ENCODE peak calls at places on chromosomes 16 and 17, in four cellular contexts. One of them, this sample, is unnamed.

GRCh38 chr16:51666821-51667220 is 515.8 kb upstream of the SALL1 start:
- DNase-seq in mesothelial cell of epicardium: no peak
- DNase-seq in uterus: no peak
- DNase-seq in activated CD8-positive, alpha-beta T cell treated with anti-CD3 and anti-CD28 coated beads for 36 hours: no peak
- DNase-seq in this sample: no peak

GRCh38 chr17:57957120-57957850 is 2.1 kb upstream of the CUEDC1 start:
- DNase-seq in mesothelial cell of epicardium: no peak
- DNase-seq in uterus: no peak
- DNase-seq in activated CD8-positive, alpha-beta T cell treated with anti-CD3 and anti-CD28 coated beads for 36 hours: no peak
- DNase-seq in this sample: no peak

GRCh38 chr17:75428775-75429469 is 23.4 kb upstream of the GRB2 start:
- DNase-seq in mesothelial cell of epicardium: no peak
- DNase-seq in uterus: no peak
- DNase-seq in activated CD8-positive, alpha-beta T cell treated with anti-CD3 and anti-CD28 coated beads for 36 hours: no peak
- DNase-seq in this sample: no peak

GRCh38 chr16:52976539-52977167 is 76.0 kb downstream of the CHD9NB start:
- DNase-seq in mesothelial cell of epicardium: no peak
- DNase-seq in uterus: no peak
- DNase-seq in activated CD8-positive, alpha-beta T cell treated with anti-CD3 and anti-CD28 coated beads for 36 hours: no peak
- DNase-seq in this sample: peak

GRCh38 chr17:17713839-17714238 is 32.6 kb downstream of the RAI1 start:
- DNase-seq in mesothelial cell of epicardium: no peak
- DNase-seq in uterus: no peak
- DNase-seq in activated CD8-positive, alpha-beta T cell treated with anti-CD3 and anti-CD28 coated beads for 36 hours: no peak
- DNase-seq in this sample: no peak

GRCh38 chr17:19744922-19745757 is 3.0 kb downstream of the ALDH3A1 start:
- DNase-seq in mesothelial cell of epicardium: peak
- DNase-seq in activated CD8-positive, alpha-beta T cell treated with anti-CD3 and anti-CD28 coated beads for 36 hours: peak
- DNase-seq in uterus: peak
- DNase-seq in this sample: peak

GRCh38 chr17:27550974-27551505 is 79.9 kb upstream of the LGALS9 start:
- DNase-seq in activated CD8-positive, alpha-beta T cell treated with anti-CD3 and anti-CD28 coated beads for 36 hours: no peak
- DNase-seq in mesothelial cell of epicardium: no peak
- DNase-seq in uterus: no peak
- DNase-seq in this sample: no peak

GRCh38 chr17:73211745-73212144 is 18.9 kb downstream of the COG1 start:
- DNase-seq in activated CD8-positive, alpha-beta T cell treated with anti-CD3 and anti-CD28 coated beads for 36 hours: peak
- DNase-seq in uterus: no peak
- DNase-seq in mesothelial cell of epicardium: no peak
- DNase-seq in this sample: no peak

GRCh38 chr16:1496464-1496863 is 3.3 kb downstream of the TELO2 start:
- DNase-seq in uterus: no peak
- DNase-seq in mesothelial cell of epicardium: no peak
- DNase-seq in activated CD8-positive, alpha-beta T cell treated with anti-CD3 and anti-CD28 coated beads for 36 hours: no peak
- DNase-seq in this sample: no peak

GRCh38 chr16:86222965-86223551 is 287.3 kb upstream of the FOXF1 start:
- DNase-seq in activated CD8-positive, alpha-beta T cell treated with anti-CD3 and anti-CD28 coated beads for 36 hours: no peak
- DNase-seq in uterus: no peak
- DNase-seq in mesothelial cell of epicardium: no peak
- DNase-seq in this sample: no peak

GRCh38 chr16:48824271-48824670 is 214.3 kb upstream of the N4BP1 start:
- DNase-seq in mesothelial cell of epicardium: no peak
- DNase-seq in activated CD8-positive, alpha-beta T cell treated with anti-CD3 and anti-CD28 coated beads for 36 hours: no peak
- DNase-seq in uterus: no peak
- DNase-seq in this sample: no peak

GRCh38 chr17:1573932-1574696 is 11.5 kb upstream of the PITPNA start:
- DNase-seq in mesothelial cell of epicardium: peak
- DNase-seq in activated CD8-positive, alpha-beta T cell treated with anti-CD3 and anti-CD28 coated beads for 36 hours: peak
- DNase-seq in uterus: peak
- DNase-seq in this sample: peak

GRCh38 chr16:6204941-6205340 is 1107.3 kb upstream of the EEF2KMT start:
- DNase-seq in uterus: no peak
- DNase-seq in mesothelial cell of epicardium: no peak
- DNase-seq in activated CD8-positive, alpha-beta T cell treated with anti-CD3 and anti-CD28 coated beads for 36 hours: no peak
- DNase-seq in this sample: no peak

GRCh38 chr17:44117351-44117750 is 6.1 kb downstream of the HDAC5 start:
- DNase-seq in uterus: no peak
- DNase-seq in activated CD8-positive, alpha-beta T cell treated with anti-CD3 and anti-CD28 coated beads for 36 hours: no peak
- DNase-seq in mesothelial cell of epicardium: no peak
- DNase-seq in this sample: no peak

GRCh38 chr17:8965394-8966168 is at the start of gene PIK3R5:
- DNase-seq in mesothelial cell of epicardium: no peak
- DNase-seq in uterus: no peak
- DNase-seq in activated CD8-positive, alpha-beta T cell treated with anti-CD3 and anti-CD28 coated beads for 36 hours: peak
- DNase-seq in this sample: peak

GRCh38 chr16:66409156-66409555 is 17.9 kb upstream of the BEAN1 start:
- DNase-seq in activated CD8-positive, alpha-beta T cell treated with anti-CD3 and anti-CD28 coated beads for 36 hours: no peak
- DNase-seq in mesothelial cell of epicardium: no peak
- DNase-seq in uterus: no peak
- DNase-seq in this sample: no peak

GRCh38 chr17:41678907-41679739 is 9.6 kb upstream of the EIF1 start:
- DNase-seq in uterus: no peak
- DNase-seq in mesothelial cell of epicardium: no peak
- DNase-seq in activated CD8-positive, alpha-beta T cell treated with anti-CD3 and anti-CD28 coated beads for 36 hours: peak
- DNase-seq in this sample: no peak

GRCh38 chr17:81980752-81981239 is 3.4 kb downstream of the ASPSCR1 start:
- DNase-seq in activated CD8-positive, alpha-beta T cell treated with anti-CD3 and anti-CD28 coated beads for 36 hours: no peak
- DNase-seq in mesothelial cell of epicardium: no peak
- DNase-seq in uterus: no peak
- DNase-seq in this sample: no peak

GRCh38 chr16:9316615-9317014 is 225.2 kb downstream of the HAPSTR1 start:
- DNase-seq in activated CD8-positive, alpha-beta T cell treated with anti-CD3 and anti-CD28 coated beads for 36 hours: no peak
- DNase-seq in mesothelial cell of epicardium: no peak
- DNase-seq in uterus: no peak
- DNase-seq in this sample: no peak

GRCh38 chr17:4944163-4944553 is 4.1 kb downstream of the RNF167 start:
- DNase-seq in mesothelial cell of epicardium: no peak
- DNase-seq in activated CD8-positive, alpha-beta T cell treated with anti-CD3 and anti-CD28 coated beads for 36 hours: peak
- DNase-seq in uterus: no peak
- DNase-seq in this sample: no peak

GRCh38 chr16:74724820-74725549 is 24.3 kb upstream of the MLKL start:
- DNase-seq in mesothelial cell of epicardium: no peak
- DNase-seq in uterus: no peak
- DNase-seq in activated CD8-positive, alpha-beta T cell treated with anti-CD3 and anti-CD28 coated beads for 36 hours: no peak
- DNase-seq in this sample: no peak
- TF ChIP-seq CTCF in mesothelial cell of epicardium: no peak
- TF ChIP-seq CTCF in uterus: no peak
- TF ChIP-seq CTCF in activated CD8-positive, alpha-beta T cell treated with anti-CD3 and anti-CD28 coated beads for 36 hours: no peak
- TF ChIP-seq CTCF in this sample: no peak

DNA sequence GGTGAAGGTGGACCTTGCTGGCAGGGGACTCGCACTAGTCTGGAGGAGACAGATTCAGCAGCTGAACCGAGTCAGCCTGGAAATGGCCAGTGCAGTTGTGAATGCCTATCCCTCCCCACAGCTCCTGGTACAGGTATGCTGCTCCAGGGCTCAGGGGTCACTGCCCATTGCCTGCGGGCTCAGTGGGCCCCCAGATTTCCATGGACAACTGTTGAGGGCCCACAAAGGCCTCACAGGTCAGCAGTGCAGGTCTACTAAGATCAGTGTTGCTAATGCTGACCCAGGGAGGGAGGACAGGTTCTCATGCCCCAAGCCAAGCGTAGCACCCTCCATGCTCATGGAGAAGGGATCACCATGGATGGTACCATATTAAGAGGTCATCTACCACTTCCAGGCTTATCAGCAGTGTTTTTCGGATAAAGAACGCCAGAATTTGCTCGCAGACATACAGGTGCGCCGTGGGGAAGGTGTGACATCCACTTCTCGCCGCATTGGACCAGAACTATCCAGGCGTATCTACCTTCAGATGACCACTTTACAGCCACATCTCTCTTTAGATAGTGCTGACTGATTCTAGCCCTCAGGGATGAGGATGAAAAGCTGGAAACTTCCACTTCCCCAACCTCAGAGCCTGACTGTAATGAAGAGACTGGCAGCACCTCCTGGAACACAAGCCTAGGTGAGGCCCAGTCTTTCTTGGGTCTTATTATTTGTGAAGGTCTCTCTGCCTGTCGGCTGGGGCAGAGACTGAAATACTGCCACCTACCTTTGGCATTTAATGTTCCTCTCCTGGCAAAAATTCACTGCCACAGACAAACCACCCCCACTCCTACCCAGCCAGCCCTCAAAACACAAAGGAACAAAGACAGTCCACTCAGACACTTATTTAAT is 7.6 kb downstream of the EME1 start:
- DNase-seq in activated CD8-positive, alpha-beta T cell treated with anti-CD3 and anti-CD28 coated beads for 36 hours: no peak
- DNase-seq in uterus: no peak
- DNase-seq in mesothelial cell of epicardium: no peak
- DNase-seq in this sample: no peak
- TF ChIP-seq CTCF in activated CD8-positive, alpha-beta T cell treated with anti-CD3 and anti-CD28 coated beads for 36 hours: no peak
- TF ChIP-seq CTCF in uterus: no peak
- TF ChIP-seq CTCF in mesothelial cell of epicardium: no peak
- TF ChIP-seq CTCF in this sample: peak

GRCh38 chr16:89307421-89307805 is 89.9 kb downstream of the ZNF778 start:
- DNase-seq in uterus: no peak
- DNase-seq in activated CD8-positive, alpha-beta T cell treated with anti-CD3 and anti-CD28 coated beads for 36 hours: no peak
- DNase-seq in mesothelial cell of epicardium: no peak
- DNase-seq in this sample: no peak

GRCh38 chr16:89312194-89312593 is 94.7 kb downstream of the ZNF778 start:
- DNase-seq in uterus: no peak
- DNase-seq in mesothelial cell of epicardium: no peak
- DNase-seq in activated CD8-positive, alpha-beta T cell treated with anti-CD3 and anti-CD28 coated beads for 36 hours: no peak
- DNase-seq in this sample: no peak

GRCh38 chr16:89309438-89310122 is 92.1 kb downstream of the ZNF778 start:
- DNase-seq in activated CD8-positive, alpha-beta T cell treated with anti-CD3 and anti-CD28 coated beads for 36 hours: no peak
- DNase-seq in uterus: no peak
- DNase-seq in mesothelial cell of epicardium: no peak
- DNase-seq in this sample: no peak

GRCh38 chr16:89304941-89305705 is 87.6 kb downstream of the ZNF778 start:
- DNase-seq in uterus: no peak
- DNase-seq in mesothelial cell of epicardium: no peak
- DNase-seq in activated CD8-positive, alpha-beta T cell treated with anti-CD3 and anti-CD28 coated beads for 36 hours: no peak
- DNase-seq in this sample: no peak

DNA sequence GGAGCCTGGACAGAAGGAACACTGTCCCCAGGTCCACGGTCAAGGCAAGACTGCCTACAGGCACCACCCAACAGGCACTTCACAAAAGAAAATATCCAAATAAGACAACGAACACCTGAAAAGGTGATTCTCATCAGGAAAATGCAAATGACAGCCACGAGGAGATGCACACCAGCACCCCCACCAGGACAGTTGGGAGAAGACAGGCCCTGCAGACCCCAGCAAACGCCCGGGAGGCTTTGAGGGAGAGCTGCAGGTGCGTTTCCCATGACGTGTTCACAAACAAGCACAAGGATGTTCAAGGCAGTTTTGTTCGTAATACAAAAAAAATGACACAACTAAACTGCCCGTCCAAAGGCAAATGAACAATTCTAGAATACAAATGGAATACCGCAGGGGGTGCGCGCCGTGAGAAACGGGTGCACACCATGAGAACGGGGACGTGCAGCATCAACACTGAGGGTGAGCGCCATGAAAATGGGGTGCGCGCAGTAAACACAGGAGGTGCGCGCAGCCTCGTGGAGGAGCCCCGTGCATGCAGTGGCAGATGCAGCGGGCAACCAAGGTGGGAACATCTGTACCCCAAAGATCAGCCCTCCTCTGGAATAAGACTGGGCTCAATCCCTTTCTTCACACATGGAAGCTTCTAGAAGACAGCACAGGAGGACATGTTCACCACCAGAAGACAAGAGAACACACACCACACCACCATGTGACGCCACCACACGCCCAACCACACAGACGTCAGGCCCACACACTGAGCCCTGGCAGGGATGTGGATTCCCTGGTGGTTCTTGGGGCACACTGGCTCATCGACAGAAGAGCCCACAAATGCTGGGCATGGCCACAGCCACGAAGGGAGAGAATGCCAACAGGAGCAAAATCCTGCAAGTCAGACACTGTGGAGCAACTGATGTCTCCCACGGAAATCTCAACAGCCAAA is 91.2 kb downstream of the ZNF778 start:
- DNase-seq in uterus: no peak
- DNase-seq in activated CD8-positive, alpha-beta T cell treated with anti-CD3 and anti-CD28 coated beads for 36 hours: peak
- DNase-seq in mesothelial cell of epicardium: no peak
- DNase-seq in this sample: no peak
- TF ChIP-seq CTCF in uterus: no peak
- TF ChIP-seq CTCF in activated CD8-positive, alpha-beta T cell treated with anti-CD3 and anti-CD28 coated beads for 36 hours: peak
- TF ChIP-seq CTCF in mesothelial cell of epicardium: peak
- TF ChIP-seq CTCF in this sample: no peak

GRCh38 chr17:49841548-49841947 is 6.3 kb downstream of the TAC4 start:
- DNase-seq in mesothelial cell of epicardium: no peak
- DNase-seq in uterus: no peak
- DNase-seq in activated CD8-positive, alpha-beta T cell treated with anti-CD3 and anti-CD28 coated beads for 36 hours: no peak
- DNase-seq in this sample: no peak
- TF ChIP-seq CTCF in mesothelial cell of epicardium: no peak
- TF ChIP-seq CTCF in uterus: no peak
- TF ChIP-seq CTCF in activated CD8-positive, alpha-beta T cell treated with anti-CD3 and anti-CD28 coated beads for 36 hours: no peak
- TF ChIP-seq CTCF in this sample: no peak

GRCh38 chr16:30956601-30957455 is 726 bp upstream of the SETD1A start:
- DNase-seq in activated CD8-positive, alpha-beta T cell treated with anti-CD3 and anti-CD28 coated beads for 36 hours: peak
- DNase-seq in uterus: peak
- DNase-seq in mesothelial cell of epicardium: peak
- DNase-seq in this sample: peak
- TF ChIP-seq CTCF in activated CD8-positive, alpha-beta T cell treated with anti-CD3 and anti-CD28 coated beads for 36 hours: no peak
- TF ChIP-seq CTCF in uterus: peak
- TF ChIP-seq CTCF in mesothelial cell of epicardium: no peak
- TF ChIP-seq CTCF in this sample: peak

GRCh38 chr17:30360396-30360795 is 18.3 kb upstream of the CPD start:
- DNase-seq in mesothelial cell of epicardium: no peak
- DNase-seq in activated CD8-positive, alpha-beta T cell treated with anti-CD3 and anti-CD28 coated beads for 36 hours: no peak
- DNase-seq in uterus: no peak
- DNase-seq in this sample: no peak
- TF ChIP-seq CTCF in mesothelial cell of epicardium: no peak
- TF ChIP-seq CTCF in activated CD8-positive, alpha-beta T cell treated with anti-CD3 and anti-CD28 coated beads for 36 hours: no peak
- TF ChIP-seq CTCF in uterus: no peak
- TF ChIP-seq CTCF in this sample: no peak